ENCODE peak calls at places on chromosomes 3 and 15, in five cellular contexts. One of them, this sample, is unnamed.

GRCh38 chr15:85672338-85673097 is 122.2 kb downstream of the KLHL25 start:
- DNase-seq in BJ: no peak
- DNase-seq in body of pancreas: no peak
- DNase-seq in GM13976: no peak
- DNase-seq in cardiac muscle cell: no peak
- DNase-seq in this sample: no peak

GRCh38 chr15:85312486-85312885 is 67.9 kb upstream of the AKAP13 start:
- DNase-seq in BJ: no peak
- DNase-seq in body of pancreas: no peak
- DNase-seq in GM13976: peak
- DNase-seq in cardiac muscle cell: no peak
- DNase-seq in this sample: peak

GRCh38 chr3:100008081-100008698 is 106.1 kb downstream of the FILIP1L start:
- DNase-seq in BJ: no peak
- DNase-seq in body of pancreas: no peak
- DNase-seq in GM13976: no peak
- DNase-seq in cardiac muscle cell: no peak
- DNase-seq in this sample: no peak

GRCh38 chr3:17359911-17360310 is 382.5 kb downstream of the TBC1D5 start:
- DNase-seq in BJ: no peak
- DNase-seq in body of pancreas: no peak
- DNase-seq in GM13976: no peak
- DNase-seq in cardiac muscle cell: no peak
- DNase-seq in this sample: no peak

GRCh38 chr3:43691120-43692002 is 623 bp downstream of the ABHD5 start:
- DNase-seq in BJ: no peak
- DNase-seq in body of pancreas: peak
- DNase-seq in GM13976: peak
- DNase-seq in cardiac muscle cell: peak
- DNase-seq in this sample: no peak

GRCh38 chr15:99015677-99016568 is 8.3 kb upstream of the PGPEP1L start:
- DNase-seq in BJ: no peak
- DNase-seq in body of pancreas: peak
- DNase-seq in GM13976: no peak
- DNase-seq in cardiac muscle cell: peak
- DNase-seq in this sample: no peak

GRCh38 chr3:133849346-133849745 is 43.7 kb downstream of the SRPRB start:
- DNase-seq in BJ: no peak
- DNase-seq in body of pancreas: no peak
- DNase-seq in GM13976: no peak
- DNase-seq in cardiac muscle cell: no peak
- DNase-seq in this sample: no peak

GRCh38 chr3:197912770-197913476 is 37.1 kb upstream of the RPL35A start:
- DNase-seq in BJ: no peak
- DNase-seq in body of pancreas: peak
- DNase-seq in GM13976: no peak
- DNase-seq in cardiac muscle cell: no peak
- DNase-seq in this sample: no peak

GRCh38 chr3:143302638-143303171 is 183.1 kb downstream of the CHST2 start:
- DNase-seq in BJ: peak
- DNase-seq in body of pancreas: no peak
- DNase-seq in GM13976: no peak
- DNase-seq in cardiac muscle cell: no peak
- DNase-seq in this sample: no peak

GRCh38 chr3:188052229-188052965 is 101.6 kb upstream of the LPP start:
- DNase-seq in BJ: no peak
- DNase-seq in body of pancreas: peak
- DNase-seq in GM13976: no peak
- DNase-seq in cardiac muscle cell: peak
- DNase-seq in this sample: no peak

GRCh38 chr3:183825380-183826161 is at the start of gene MAP6D1:
- DNase-seq in BJ: no peak
- DNase-seq in body of pancreas: peak
- DNase-seq in GM13976: peak
- DNase-seq in cardiac muscle cell: peak
- DNase-seq in this sample: no peak

GRCh38 chr3:167761302-167761701 is 25.8 kb downstream of the SERPINI1 start:
- DNase-seq in BJ: no peak
- DNase-seq in body of pancreas: no peak
- DNase-seq in GM13976: no peak
- DNase-seq in cardiac muscle cell: no peak
- DNase-seq in this sample: no peak

GRCh38 chr3:167762296-167762695 is 26.8 kb downstream of the SERPINI1 start:
- DNase-seq in BJ: no peak
- DNase-seq in body of pancreas: no peak
- DNase-seq in GM13976: no peak
- DNase-seq in cardiac muscle cell: no peak
- DNase-seq in this sample: no peak
- TF ChIP-seq CTCF in BJ: no peak
- TF ChIP-seq CTCF in body of pancreas: no peak
- TF ChIP-seq CTCF in GM13976: no peak
- TF ChIP-seq CTCF in cardiac muscle cell: no peak
- TF ChIP-seq CTCF in this sample: no peak

DNA sequence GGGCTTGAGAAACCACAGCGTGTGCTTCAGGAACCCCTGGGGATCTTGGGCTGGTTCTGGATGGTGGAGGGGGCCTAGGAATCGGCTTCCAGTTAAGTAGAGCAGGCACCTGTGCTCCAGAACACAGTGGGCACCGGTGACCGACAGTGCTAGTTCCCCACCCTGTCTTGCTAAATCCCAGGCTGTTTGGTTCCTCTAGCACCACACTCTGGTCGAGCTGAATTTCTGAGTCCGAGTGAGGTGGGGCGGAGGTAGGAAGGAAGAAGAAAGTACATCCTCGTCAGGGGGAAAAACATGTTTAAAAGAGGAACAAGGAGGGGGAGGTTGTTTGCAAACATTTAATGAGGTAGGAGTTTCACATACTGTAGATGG is 29.1 kb downstream of the SLC6A6 start:
- DNase-seq in BJ: no peak
- DNase-seq in body of pancreas: no peak
- DNase-seq in GM13976: peak
- DNase-seq in cardiac muscle cell: no peak
- DNase-seq in this sample: peak
- TF ChIP-seq CTCF in BJ: no peak
- TF ChIP-seq CTCF in body of pancreas: no peak
- TF ChIP-seq CTCF in GM13976: peak
- TF ChIP-seq CTCF in cardiac muscle cell: no peak
- TF ChIP-seq CTCF in this sample: peak

GRCh38 chr15:51349156-51349844 is 7.8 kb downstream of the GLDN start:
- DNase-seq in BJ: no peak
- DNase-seq in body of pancreas: no peak
- DNase-seq in GM13976: no peak
- DNase-seq in cardiac muscle cell: peak
- DNase-seq in this sample: no peak
- TF ChIP-seq CTCF in BJ: no peak
- TF ChIP-seq CTCF in body of pancreas: no peak
- TF ChIP-seq CTCF in GM13976: no peak
- TF ChIP-seq CTCF in cardiac muscle cell: no peak
- TF ChIP-seq CTCF in this sample: no peak

DNA sequence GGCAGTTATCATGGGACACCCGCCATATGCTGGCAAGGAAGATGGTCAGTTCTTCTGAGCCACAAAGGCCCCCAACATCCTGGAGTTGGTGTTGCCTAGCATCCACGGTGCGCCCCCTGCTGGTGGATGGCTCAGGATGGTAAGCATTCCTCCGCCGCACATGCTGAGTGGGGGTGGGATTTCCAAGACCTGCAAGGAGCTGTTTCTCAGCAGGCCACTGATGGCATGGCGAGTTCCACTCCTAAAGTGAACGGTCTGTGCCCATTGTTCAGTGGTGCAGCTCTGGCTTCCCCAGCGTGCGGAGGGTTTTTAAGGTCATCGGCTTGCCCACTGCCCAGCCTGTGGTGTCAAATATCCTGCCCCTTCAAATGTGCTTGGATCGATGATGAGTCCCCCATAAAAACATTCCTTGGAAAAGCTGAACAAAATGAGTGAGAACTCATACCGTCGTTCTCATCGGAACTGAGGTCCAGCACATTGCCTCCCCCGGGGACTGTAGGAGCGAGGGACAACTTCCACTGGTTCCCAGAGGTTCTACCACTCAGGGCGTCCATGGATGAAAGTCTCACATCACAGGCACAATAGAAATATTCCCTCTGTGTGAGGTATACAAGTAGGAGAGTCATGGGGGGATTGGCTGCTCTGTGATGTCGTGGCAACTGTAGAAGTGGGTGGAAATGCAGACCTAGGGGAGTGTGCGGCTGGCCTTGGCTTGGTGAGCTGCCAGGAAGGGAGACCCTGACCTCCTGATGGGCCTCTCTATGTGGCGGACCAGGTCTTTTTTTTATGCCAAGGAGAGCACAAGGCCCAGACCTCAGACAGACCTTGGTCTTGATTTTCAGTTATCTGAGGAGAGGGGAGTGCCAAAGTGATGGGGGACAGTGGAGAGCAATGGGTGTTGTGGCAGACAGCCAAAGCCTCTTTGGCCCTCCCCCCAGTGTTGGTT is 102.0 kb downstream of the SNRPN start:
- DNase-seq in BJ: no peak
- DNase-seq in body of pancreas: no peak
- DNase-seq in GM13976: no peak
- DNase-seq in cardiac muscle cell: no peak
- DNase-seq in this sample: no peak
- TF ChIP-seq CTCF in BJ: no peak
- TF ChIP-seq CTCF in body of pancreas: no peak
- TF ChIP-seq CTCF in GM13976: no peak
- TF ChIP-seq CTCF in cardiac muscle cell: no peak
- TF ChIP-seq CTCF in this sample: peak